ENCODE peak calls at places on chromosomes 13 and 19, in four cellular contexts. One of them, this sample, is unnamed.

GRCh38 chr13:22278336-22278929 is 607.6 kb downstream of the FGF9 start:
- DNase-seq in mammary epithelial cell: peak; percentile 1
- DNase-seq in brain microvascular endothelial cell: no peak
- DNase-seq in GM12864: peak; percentile 27
- DNase-seq in this sample: no peak

GRCh38 chr13:34765446-34766180 is 176.5 kb upstream of the NBEA start:
- DNase-seq in mammary epithelial cell: no peak
- DNase-seq in brain microvascular endothelial cell: no peak
- DNase-seq in GM12864: no peak
- DNase-seq in this sample: no peak

GRCh38 chr13:71866173-71867091 is 572 bp downstream of the DACH1 start:
- DNase-seq in mammary epithelial cell: peak; percentile 1
- DNase-seq in brain microvascular endothelial cell: peak; percentile 1
- DNase-seq in GM12864: no peak
- DNase-seq in this sample: no peak

GRCh38 chr19:5046339-5047039 is 77.6 kb downstream of the KDM4B start:
- DNase-seq in mammary epithelial cell: peak; percentile 17
- DNase-seq in brain microvascular endothelial cell: peak; percentile 63
- DNase-seq in GM12864: no peak
- DNase-seq in this sample: no peak

GRCh38 chr19:29121684-29122083 is 91.3 kb downstream of the UQCRFS1 start:
- DNase-seq in mammary epithelial cell: no peak
- DNase-seq in brain microvascular endothelial cell: no peak
- DNase-seq in GM12864: no peak
- DNase-seq in this sample: no peak

GRCh38 chr13:104301216-104301975 is 1235.2 kb upstream of the SLC10A2 start:
- DNase-seq in mammary epithelial cell: no peak
- DNase-seq in brain microvascular endothelial cell: no peak
- DNase-seq in GM12864: no peak
- DNase-seq in this sample: no peak

GRCh38 chr13:71879129-71879535 is 12.1 kb upstream of the DACH1 start:
- DNase-seq in mammary epithelial cell: peak; percentile 37
- DNase-seq in brain microvascular endothelial cell: peak; percentile 21
- DNase-seq in GM12864: peak; percentile 38
- DNase-seq in this sample: no peak

GRCh38 chr19:40778865-40779284 is 828 bp downstream of the RAB4B start:
- DNase-seq in mammary epithelial cell: no peak
- DNase-seq in brain microvascular endothelial cell: no peak
- DNase-seq in GM12864: no peak
- DNase-seq in this sample: no peak

GRCh38 chr19:8451885-8452284 is 7.1 kb downstream of the HNRNPM start:
- DNase-seq in mammary epithelial cell: peak; percentile 88
- DNase-seq in brain microvascular endothelial cell: peak; percentile 30
- DNase-seq in GM12864: no peak
- DNase-seq in this sample: no peak

GRCh38 chr19:4814625-4815425 is 16.7 kb downstream of the TICAM1 start:
- DNase-seq in mammary epithelial cell: peak; percentile 52
- DNase-seq in brain microvascular endothelial cell: no peak
- DNase-seq in GM12864: no peak
- DNase-seq in this sample: no peak

GRCh38 chr13:70125693-70126092 is 17.4 kb upstream of the KLHL1 start:
- DNase-seq in mammary epithelial cell: no peak
- DNase-seq in brain microvascular endothelial cell: no peak
- DNase-seq in GM12864: no peak
- DNase-seq in this sample: no peak

GRCh38 chr13:45108716-45109706 is 11.3 kb upstream of the GTF2F2 start:
- DNase-seq in mammary epithelial cell: peak; percentile 21
- DNase-seq in brain microvascular endothelial cell: peak; percentile 40
- DNase-seq in GM12864: no peak
- DNase-seq in this sample: peak; percentile 58

GRCh38 chr13:84873951-84874350 is 925.3 kb downstream of the SLITRK6 start:
- DNase-seq in mammary epithelial cell: no peak
- DNase-seq in brain microvascular endothelial cell: no peak
- DNase-seq in GM12864: no peak
- DNase-seq in this sample: no peak

GRCh38 chr19:55278391-55279135 is 1.3 kb downstream of the HSPBP1 start:
- DNase-seq in mammary epithelial cell: no peak
- DNase-seq in brain microvascular endothelial cell: no peak
- DNase-seq in GM12864: no peak
- DNase-seq in this sample: no peak
- H3K4me3 ChIP-seq in mammary epithelial cell: peak overlapping the region; percentile 69
- H3K4me3 ChIP-seq in brain microvascular endothelial cell: no peak overlapping the region
- H3K4me3 ChIP-seq in GM12864: no peak overlapping the region
- H3K4me3 ChIP-seq in this sample: peak overlapping the region; percentile 84

GRCh38 chr19:1511318-1511988 is 1.4 kb downstream of the ADAMTSL5 start:
- DNase-seq in mammary epithelial cell: no peak
- DNase-seq in brain microvascular endothelial cell: no peak
- DNase-seq in GM12864: no peak
- DNase-seq in this sample: no peak
- H3K4me3 ChIP-seq in mammary epithelial cell: no peak overlapping the region
- H3K4me3 ChIP-seq in brain microvascular endothelial cell: no peak overlapping the region
- H3K4me3 ChIP-seq in GM12864: no peak overlapping the region
- H3K4me3 ChIP-seq in this sample: no peak overlapping the region

DNA sequence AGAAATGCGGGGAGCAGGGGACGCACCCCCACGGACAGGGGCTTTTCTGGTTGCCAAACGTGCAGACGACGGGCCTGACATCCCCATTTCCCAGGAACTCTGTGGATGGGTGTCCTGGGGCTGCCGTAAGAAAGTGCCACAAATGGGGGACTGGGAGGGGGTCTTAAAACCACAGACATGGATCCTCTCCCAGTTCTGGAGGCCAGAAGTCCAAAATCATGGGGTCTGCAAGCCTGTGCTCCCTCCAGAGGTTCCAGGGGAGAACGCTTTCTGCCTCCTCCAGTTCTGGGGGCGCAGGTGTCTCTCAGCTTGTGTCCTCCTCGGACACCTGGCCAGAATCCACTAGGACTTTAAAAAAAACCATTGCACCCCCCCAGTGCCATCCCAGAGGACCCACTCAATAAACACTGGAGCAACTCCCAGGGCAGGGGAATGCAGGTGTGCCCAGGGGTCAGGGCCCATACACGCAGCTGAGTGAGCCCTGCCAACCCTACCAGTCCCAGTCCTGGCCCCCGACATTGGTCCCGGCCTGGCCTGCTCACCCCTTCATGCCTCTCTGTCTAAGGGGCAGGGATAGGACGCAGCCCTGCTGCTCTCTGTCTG is 103.9 kb downstream of the GADD45B start:
- DNase-seq in mammary epithelial cell: no peak
- DNase-seq in brain microvascular endothelial cell: no peak
- DNase-seq in GM12864: no peak
- DNase-seq in this sample: no peak
- H3K4me3 ChIP-seq in mammary epithelial cell: no peak overlapping the region
- H3K4me3 ChIP-seq in brain microvascular endothelial cell: peak overlapping the region; percentile 53
- H3K4me3 ChIP-seq in GM12864: no peak overlapping the region
- H3K4me3 ChIP-seq in this sample: peak overlapping the region; percentile 54

DNA sequence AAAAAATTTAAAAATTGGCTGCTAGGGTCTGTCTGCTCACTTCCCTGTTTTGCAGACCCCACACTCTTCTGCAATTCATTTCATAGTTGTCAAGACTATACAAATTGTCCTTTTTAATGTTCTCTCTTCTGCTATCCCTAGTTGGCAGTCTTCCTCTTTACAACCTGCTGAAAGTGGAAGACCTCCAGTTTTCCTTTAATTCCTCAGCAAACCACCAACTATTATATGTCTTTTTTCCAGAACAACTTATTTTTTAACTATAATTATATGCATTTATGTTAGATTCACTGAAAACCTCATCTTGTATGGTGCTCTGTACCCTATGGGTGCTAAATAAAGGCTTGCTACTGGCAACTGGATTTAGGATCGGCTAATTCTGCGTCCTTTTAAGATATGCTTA is 1.1 kb upstream of the PHF11 start:
- DNase-seq in mammary epithelial cell: no peak
- DNase-seq in brain microvascular endothelial cell: no peak
- DNase-seq in GM12864: no peak
- DNase-seq in this sample: no peak
- H3K4me3 ChIP-seq in mammary epithelial cell: peak overlapping the region; percentile 19
- H3K4me3 ChIP-seq in brain microvascular endothelial cell: peak overlapping the region; percentile 65
- H3K4me3 ChIP-seq in GM12864: peak overlapping the region; percentile 59
- H3K4me3 ChIP-seq in this sample: peak overlapping the region; percentile 57

GRCh38 chr19:19260842-19261241 is 12.3 kb downstream of the TM6SF2 start:
- DNase-seq in mammary epithelial cell: no peak
- DNase-seq in brain microvascular endothelial cell: no peak
- DNase-seq in GM12864: no peak
- DNase-seq in this sample: no peak
- H3K4me3 ChIP-seq in mammary epithelial cell: no peak overlapping the region
- H3K4me3 ChIP-seq in brain microvascular endothelial cell: no peak overlapping the region
- H3K4me3 ChIP-seq in GM12864: no peak overlapping the region
- H3K4me3 ChIP-seq in this sample: no peak overlapping the region